ENCODE peak calls at places on chromosome 14, in four cellular contexts. G is HEK293T; B is activated CD4-positive, alpha-beta T cell treated with anti-CD3 and anti-CD28 coated beads, Interleukin-2, amount 10 ng/mL, durations not matched to agents 7 days and 5 days; M is stimulated activated CD8-positive, alpha-beta memory T cell treated with anti-CD3 and anti-CD28 coated beads, Interleukin-4, amount 100 ng/mL, for 24 hours. H is an unnamed sample.

GRCh38 chr14:104795781-104796681 is 483 bp upstream of the AKT1 start:
- DNase-seq in B (peak), M (peak), G (peak), H (no peak)

GRCh38 chr14:23056257-23056955 is 914 bp downstream of the CDH24 start:
- DNase-seq in G (peak), M (peak), B (peak), H (no peak)

GRCh38 chr14:57380935-57381334 is 9.5 kb upstream of the NAA30 start:
- DNase-seq in B (no peak), M (no peak), G (no peak), H (no peak)

GRCh38 chr14:100828448-100828834 is 2.5 kb downstream of the MEG3 start:
- DNase-seq in B (no peak), G (no peak), M (no peak), H (no peak)

GRCh38 chr14:102594514-102595175 is 2.2 kb downstream of the RCOR1 start:
- DNase-seq in G (peak), B (peak), M (peak), H (no peak)

GRCh38 chr14:92600318-92601053 is 86.9 kb downstream of the RIN3 start:
- DNase-seq in G (no peak), B (no peak), M (no peak), H (no peak)

GRCh38 chr14:22084393-22085281 is 411.0 kb upstream of the OR4E1 start:
- DNase-seq in M (no peak), G (peak), B (peak), H (no peak)

GRCh38 chr14:63972323-63972932 is 119.6 kb downstream of the SYNE2 start:
- DNase-seq in G (no peak), M (no peak), B (no peak), H (no peak)

GRCh38 chr14:68987653-68988036 is 8.5 kb upstream of the ACTN1 start:
- DNase-seq in G (peak), M (no peak), B (no peak), H (no peak)

GRCh38 chr14:98715054-98715453 is 556.9 kb downstream of the BCL11B start:
- DNase-seq in B (no peak), M (no peak), G (no peak), H (no peak)

GRCh38 chr14:29637406-29637805 is 290.2 kb downstream of the PRKD1 start:
- DNase-seq in B (no peak), G (no peak), M (no peak), H (no peak)

H was measured in cortex of kidney.